ENCODE peak calls at places on chromosomes 3 and 15, in ten cellular contexts. R is SK-N-SH, E is HCT116, H is breast epithelium, Q is GM12892, D is SK-N-MC, V is spleen, W is GM12878, Z is transverse colon, N is sigmoid colon. A is an unnamed sample.

GRCh38 chr3:63015614-63016016 is 140.4 kb upstream of the CADPS start:
- DNase-seq in E (no peak), D (no peak), R (no peak), V (peak), Z (no peak), H (no peak), Q (no peak), W (no peak), N (no peak), A (no peak)

GRCh38 chr3:111210866-111211564 is 139.4 kb downstream of the NECTIN3 start:
- DNase-seq in V (no peak), N (no peak), D (no peak), R (no peak), H (no peak), Z (no peak), Q (no peak), E (no peak), W (no peak), A (no peak)

GRCh38 chr3:193573403-193573802 is 18.7 kb upstream of the ATP13A4 start:
- DNase-seq in W (no peak), E (no peak), H (no peak), Q (no peak), N (no peak), V (no peak), Z (no peak), R (no peak), D (no peak), A (no peak)

GRCh38 chr15:76199106-76200082 is 111.9 kb downstream of the ETFA start:
- DNase-seq in V (no peak), R (no peak), W (no peak), H (peak), Q (no peak), D (no peak), N (peak), Z (peak), E (peak), A (peak)

GRCh38 chr3:171376125-171376947 is 83.9 kb downstream of the TNIK start:
- DNase-seq in Z (no peak), R (no peak), H (no peak), N (no peak), D (no peak), Q (no peak), V (no peak), W (no peak), E (no peak), A (no peak)

GRCh38 chr15:69459063-69459462 is 6.4 kb downstream of the RPLP1 start:
- DNase-seq in Q (no peak), N (no peak), W (no peak), H (no peak), V (no peak), E (no peak), R (no peak), D (no peak), Z (no peak), A (no peak)

GRCh38 chr15:87672309-87672897 is 584.1 kb downstream of the NTRK3 start:
- DNase-seq in N (no peak), R (peak), E (no peak), Z (no peak), V (no peak), H (no peak), Q (no peak), D (no peak), W (no peak), A (no peak)

GRCh38 chr15:42344763-42345162 is 14.5 kb upstream of the CAPN3 start:
- DNase-seq in Z (no peak), H (no peak), Q (no peak), N (no peak), D (no peak), E (no peak), R (no peak), W (no peak), V (no peak), A (no peak)

GRCh38 chr3:72238341-72238740 is 453.4 kb upstream of the PROK2 start:
- DNase-seq in W (no peak), E (no peak), D (no peak), Z (no peak), N (no peak), V (no peak), R (no peak), Q (no peak), H (no peak), A (no peak)

GRCh38 chr3:46609074-46609735 is 3.1 kb upstream of the FAM240A start:
- DNase-seq in D (no peak), Z (no peak), Q (no peak), E (no peak), V (no peak), N (no peak), R (no peak), W (no peak), H (no peak), A (no peak)

GRCh38 chr3:124576565-124577493 is 153.4 kb upstream of the UMPS start:
- DNase-seq in D (no peak), Z (no peak), H (no peak), E (no peak), W (peak), V (no peak), Q (no peak), R (no peak), N (no peak), A (no peak)

GRCh38 chr3:14359348-14359747 is 43.1 kb upstream of the SLC6A6 start:
- DNase-seq in N (no peak), Z (no peak), D (no peak), Q (no peak), W (no peak), E (no peak), R (no peak), H (no peak), V (no peak), A (no peak)

GRCh38 chr15:84671211-84671610 is 13.2 kb upstream of the NMB start:
- DNase-seq in E (no peak), D (no peak), H (no peak), W (no peak), R (no peak), N (no peak), Q (no peak), Z (no peak), V (no peak), A (no peak)

GRCh38 chr3:190444576-190445145 is 5.0 kb downstream of the TMEM207 start:
- DNase-seq in E (no peak), N (no peak), V (no peak), D (no peak), Q (no peak), Z (no peak), R (no peak), H (no peak), W (no peak), A (no peak)

GRCh38 chr3:190446492-190447301 is 3.0 kb downstream of the TMEM207 start:
- DNase-seq in V (no peak), D (no peak), E (no peak), H (no peak), R (no peak), N (no peak), W (no peak), Q (no peak), Z (no peak), A (no peak)

GRCh38 chr3:190442240-190442639 is 7.5 kb downstream of the TMEM207 start:
- DNase-seq in N (no peak), V (no peak), D (no peak), H (no peak), R (no peak), Z (no peak), Q (no peak), W (no peak), E (no peak), A (no peak)

GRCh38 chr3:190443257-190443656 is 6.4 kb downstream of the TMEM207 start:
- DNase-seq in V (no peak), H (no peak), N (no peak), R (no peak), Z (no peak), Q (no peak), W (no peak), D (peak), E (no peak), A (no peak)

DNA sequence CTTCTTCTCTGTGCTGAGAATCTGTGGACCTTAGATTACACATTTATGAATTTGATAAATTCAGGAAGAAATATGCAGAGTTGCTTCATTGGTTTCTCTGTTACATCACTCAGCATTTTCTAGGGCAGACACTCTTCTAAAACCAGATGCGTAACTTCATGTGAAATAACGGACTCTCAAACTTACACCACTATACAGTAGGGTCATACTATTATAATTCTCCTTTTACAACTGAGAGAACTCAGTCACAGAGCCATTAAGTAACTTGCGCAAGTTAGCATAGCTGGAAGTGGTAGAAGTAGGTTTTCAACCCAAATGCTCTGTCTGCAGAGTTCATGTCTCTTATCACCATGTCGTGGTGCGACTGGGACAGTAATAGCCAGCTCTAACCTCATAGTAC is 5.7 kb downstream of the TMEM207 start:
- DNase-seq in W (no peak), Z (no peak), R (no peak), V (no peak), Q (no peak), D (no peak), H (no peak), N (no peak), E (no peak), A (no peak)
- TF ChIP-seq POLR2AphosphoS5 in W (no peak), Z (no peak), R (no peak), V (no peak), Q (no peak), D (no peak), H (no peak), N (no peak), E (no peak), A (no peak)

DNA sequence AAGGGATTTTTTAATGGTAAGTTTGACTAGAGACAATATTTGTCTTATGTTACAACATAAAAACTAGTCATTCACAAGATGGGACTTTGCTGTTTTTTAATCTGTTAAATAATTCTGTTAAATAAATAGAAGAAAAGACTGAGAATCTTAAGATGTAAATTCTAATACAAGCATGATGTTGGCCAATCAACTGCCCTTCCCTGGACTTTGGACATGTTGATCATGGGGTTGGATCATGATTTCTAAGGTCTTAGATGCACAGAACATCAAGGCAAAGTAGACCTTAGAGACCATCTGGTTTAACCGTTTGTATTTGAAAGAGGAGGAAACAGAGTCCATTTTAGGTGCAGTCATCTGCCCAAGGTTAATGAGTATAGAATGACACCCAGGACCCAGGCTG is 10.9 kb downstream of the MASP1 start:
- DNase-seq in Z (no peak), N (no peak), W (no peak), H (no peak), R (no peak), V (no peak), E (no peak), D (no peak), Q (no peak), A (no peak)
- TF ChIP-seq POLR2AphosphoS5 in Z (no peak), N (no peak), W (no peak), H (no peak), R (no peak), V (no peak), E (no peak), D (no peak), Q (no peak), A (no peak)

DNA sequence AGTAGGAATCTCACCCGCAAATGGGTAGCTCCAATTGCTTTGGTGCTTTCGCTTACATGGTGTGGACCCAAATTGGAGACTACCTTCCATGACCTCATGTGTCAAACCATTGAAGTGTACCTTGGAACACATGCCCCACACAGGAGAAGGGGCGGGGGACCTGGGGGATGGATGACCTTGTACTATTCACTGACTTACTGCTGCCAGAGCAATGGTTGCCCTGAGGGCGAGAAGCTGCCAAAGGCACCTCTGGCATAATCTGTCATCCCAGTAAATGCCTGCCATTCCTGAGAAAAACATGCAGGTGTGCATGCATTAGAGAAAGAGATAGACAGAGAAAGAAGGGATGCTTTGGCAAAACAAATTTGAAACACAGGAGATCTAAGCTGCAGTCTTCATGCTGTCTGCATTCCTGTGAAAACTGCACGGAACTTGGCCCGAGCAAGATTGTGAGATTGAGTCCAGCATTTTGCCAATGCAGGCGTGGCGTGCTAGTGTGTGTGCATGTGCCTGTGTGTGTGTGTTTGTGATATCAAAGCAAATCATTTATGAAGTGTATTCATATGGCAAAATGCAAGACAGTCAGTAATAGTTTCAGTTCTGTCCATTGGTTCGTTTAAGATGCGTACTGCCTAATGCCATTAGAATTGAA is 219.5 kb upstream of the MDFIC2 start:
- DNase-seq in R (no peak), N (no peak), Q (no peak), E (no peak), Z (no peak), W (no peak), D (no peak), V (no peak), H (no peak), A (no peak)
- TF ChIP-seq POLR2AphosphoS5 in R (no peak), N (no peak), Q (no peak), E (no peak), Z (no peak), W (no peak), D (no peak), V (no peak), H (no peak), A (no peak)

GRCh38 chr3:197906023-197906849 is 43.8 kb upstream of the RPL35A start:
- DNase-seq in V (peak), R (peak), W (peak), N (peak), Q (peak), D (peak), E (peak), Z (peak), H (peak), A (peak)
- TF ChIP-seq POLR2AphosphoS5 in V (peak), R (no peak), W (no peak), N (no peak), Q (no peak), D (peak), E (no peak), Z (peak), H (peak), A (no peak)

GRCh38 chr3:39333607-39334006 is 4.1 kb downstream of the CCR8 start:
- DNase-seq in R (no peak), V (no peak), Q (no peak), N (no peak), W (no peak), E (no peak), D (no peak), H (no peak), Z (no peak), A (no peak)

GRCh38 chr3:39334205-39334604 is 4.7 kb downstream of the CCR8 start:
- DNase-seq in V (no peak), R (no peak), H (no peak), Z (no peak), D (no peak), Q (no peak), W (no peak), N (no peak), E (no peak), A (no peak)

GRCh38 chr3:39343076-39343717 is 13.7 kb downstream of the CCR8 start:
- DNase-seq in D (no peak), R (no peak), V (no peak), E (no peak), Z (peak), H (no peak), W (no peak), N (no peak), Q (no peak), A (no peak)

GRCh38 chr3:39343760-39344159 is 14.3 kb downstream of the CCR8 start:
- DNase-seq in V (no peak), D (no peak), Z (no peak), N (no peak), Q (no peak), R (no peak), W (no peak), E (no peak), H (no peak), A (no peak)

DNA sequence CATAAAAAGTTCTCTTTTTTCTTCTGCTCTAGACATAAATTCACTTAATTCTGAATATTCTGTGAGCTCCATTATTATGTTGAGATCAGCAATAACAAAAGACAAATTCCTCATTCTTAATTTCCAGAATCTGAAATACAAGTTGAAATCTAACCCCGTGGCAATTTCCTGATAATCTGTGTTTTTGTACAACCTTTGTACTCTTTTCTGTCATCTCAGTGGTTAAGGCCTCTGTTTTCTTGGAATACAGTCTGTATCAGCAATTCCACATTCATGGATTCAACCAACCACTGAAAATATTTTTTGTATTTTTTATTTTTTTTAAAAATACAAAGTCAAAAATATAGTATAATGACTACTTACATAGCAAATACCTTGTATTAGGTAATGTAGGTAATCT is 8.7 kb downstream of the CCR8 start:
- DNase-seq in E (no peak), R (no peak), D (no peak), N (no peak), Q (no peak), V (no peak), W (no peak), Z (no peak), H (no peak), A (no peak)
- TF ChIP-seq POLR2AphosphoS5 in E (no peak), R (no peak), D (no peak), N (no peak), Q (no peak), V (no peak), W (no peak), Z (no peak), H (no peak), A (no peak)

A was measured in suprapubic skin.